ENCODE peak calls at places on chromosome 12, in four cellular contexts. One of them, this sample, is unnamed.

GRCh38 chr12:52291267-52291935 is at the start of gene KRT81:
- DNase-seq in activated naive CD4-positive, alpha-beta T cell: no peak
- DNase-seq in activated T-helper 1 cell treated with Interleukin-2 at 50 U/mL for 16 hours: no peak
- DNase-seq in NCI-H82: no peak
- DNase-seq in this sample: no peak

GRCh38 chr12:117499759-117500485 is 138.5 kb upstream of the NOS1 start:
- DNase-seq in activated naive CD4-positive, alpha-beta T cell: no peak
- DNase-seq in activated T-helper 1 cell treated with Interleukin-2 at 50 U/mL for 16 hours: no peak
- DNase-seq in NCI-H82: no peak
- DNase-seq in this sample: no peak

GRCh38 chr12:108701779-108702435 is 29.4 kb downstream of the CORO1C start:
- DNase-seq in activated naive CD4-positive, alpha-beta T cell: no peak
- DNase-seq in activated T-helper 1 cell treated with Interleukin-2 at 50 U/mL for 16 hours: no peak
- DNase-seq in NCI-H82: peak
- DNase-seq in this sample: no peak

GRCh38 chr12:103779410-103780092 is 61.5 kb downstream of the NT5DC3 start:
- DNase-seq in activated naive CD4-positive, alpha-beta T cell: no peak
- DNase-seq in activated T-helper 1 cell treated with Interleukin-2 at 50 U/mL for 16 hours: no peak
- DNase-seq in NCI-H82: no peak
- DNase-seq in this sample: no peak

GRCh38 chr12:42669471-42669997 is 80.0 kb upstream of the PRICKLE1 start:
- DNase-seq in activated naive CD4-positive, alpha-beta T cell: no peak
- DNase-seq in activated T-helper 1 cell treated with Interleukin-2 at 50 U/mL for 16 hours: no peak
- DNase-seq in NCI-H82: no peak
- DNase-seq in this sample: no peak

GRCh38 chr12:39230086-39230485 is 212.8 kb downstream of the KIF21A start:
- DNase-seq in activated naive CD4-positive, alpha-beta T cell: no peak
- DNase-seq in activated T-helper 1 cell treated with Interleukin-2 at 50 U/mL for 16 hours: no peak
- DNase-seq in NCI-H82: no peak
- DNase-seq in this sample: no peak

GRCh38 chr12:81617915-81618314 is 141.2 kb downstream of the PPFIA2 start:
- DNase-seq in activated naive CD4-positive, alpha-beta T cell: no peak
- DNase-seq in activated T-helper 1 cell treated with Interleukin-2 at 50 U/mL for 16 hours: no peak
- DNase-seq in NCI-H82: peak
- DNase-seq in this sample: no peak

GRCh38 chr12:117236456-117237001 is 46.3 kb upstream of the FBXO21 start:
- DNase-seq in activated naive CD4-positive, alpha-beta T cell: peak
- DNase-seq in activated T-helper 1 cell treated with Interleukin-2 at 50 U/mL for 16 hours: peak
- DNase-seq in NCI-H82: peak
- DNase-seq in this sample: peak

GRCh38 chr12:75196408-75196807 is 13.2 kb downstream of the KCNC2 start:
- DNase-seq in activated naive CD4-positive, alpha-beta T cell: no peak
- DNase-seq in activated T-helper 1 cell treated with Interleukin-2 at 50 U/mL for 16 hours: no peak
- DNase-seq in NCI-H82: no peak
- DNase-seq in this sample: no peak

This sample was measured in Karpas-422.